ENCODE peak calls at places on chromosome 12, in six cellular contexts. U, V, I, C, S and X are unnamed samples.

GRCh38 chr12:56724660-56724988 is 475 bp downstream of the NACA start:
- DNase-seq in I (peak; percentile 12), S (no peak), C (peak; percentile 19), V (peak; percentile 20), U (no peak), X (no peak)

GRCh38 chr12:127280393-127281275 is 986.3 kb upstream of the TMEM132C start:
- DNase-seq in I (peak; percentile 64), C (peak; percentile 18), V (no peak), U (no peak), S (no peak), X (no peak)

GRCh38 chr12:62098131-62098530 is 162.1 kb upstream of the USP15 start:
- DNase-seq in S (no peak), V (no peak), I (no peak), U (no peak), C (no peak), X (no peak)

GRCh38 chr12:115640929-115641328 is 636.6 kb downstream of the MED13L start:
- DNase-seq in V (no peak), I (no peak), U (peak; percentile 24), C (no peak), S (no peak), X (no peak)

GRCh38 chr12:98998697-98999299 is 353.7 kb downstream of the APAF1 start:
- DNase-seq in V (no peak), C (no peak), I (peak; percentile 37), S (peak; percentile 57), U (peak; percentile 28), X (peak; percentile 23)

GRCh38 chr12:5014269-5014668 is 29.4 kb upstream of the KCNA5 start:
- DNase-seq in V (no peak), S (peak; percentile 12), I (no peak), C (no peak), U (no peak), X (peak; percentile 15)

GRCh38 chr12:107349008-107349747 is 255.8 kb upstream of the CRY1 start:
- DNase-seq in S (no peak), U (peak; percentile 35), V (no peak), C (no peak), I (no peak), X (peak; percentile 35)

GRCh38 chr12:29762637-29763300 is 21.0 kb downstream of the TMTC1 start:
- DNase-seq in U (no peak), I (no peak), S (no peak), V (peak; percentile 57), C (no peak), X (no peak)

GRCh38 chr12:121400332-121401139 is 618 bp downstream of the RNF34 start:
- DNase-seq in U (no peak), C (no peak), I (peak; percentile 27), V (peak; percentile 12), S (peak; percentile 69), X (peak; percentile 51)

GRCh38 chr12:56243731-56244181 is 13.9 kb downstream of the SLC39A5 start:
- DNase-seq in V (no peak), I (no peak), C (no peak), S (no peak), U (no peak), X (peak; percentile 27)

GRCh38 chr12:123983822-123984485 is 10.9 kb downstream of the ZNF664 start:
- DNase-seq in C (peak; percentile 36), U (peak; percentile 49), I (peak; percentile 48), V (peak; percentile 47), S (peak; percentile 79), X (peak; percentile 81)

GRCh38 chr12:99984271-99985128 is at the start of gene ANKS1B:
- DNase-seq in S (peak; percentile 66), C (peak; percentile 55), V (peak; percentile 19), U (no peak), I (peak; percentile 63), X (peak; percentile 66)

GRCh38 chr12:112843272-112843671 is 51.7 kb downstream of the RPH3A start:
- DNase-seq in I (no peak), V (no peak), S (no peak), C (no peak), U (no peak), X (peak; percentile 3)

GRCh38 chr12:69007858-69008314 is 74.9 kb upstream of the CPM start:
- DNase-seq in S (no peak), V (no peak), U (no peak), I (peak; percentile 47), C (no peak), X (peak; percentile 25)

GRCh38 chr12:111635524-111635923 is 36.4 kb upstream of the ATXN2 start:
- DNase-seq in I (no peak), U (no peak), S (peak; percentile 29), C (no peak), V (no peak), X (peak; percentile 63)

GRCh38 chr12:114681149-114681849 is 2.7 kb downstream of the TBX3 start:
- DNase-seq in U (no peak), I (no peak), V (peak; percentile 39), S (peak; percentile 25), C (no peak), X (peak; percentile 70)

GRCh38 chr12:3117144-3117581 is 40.0 kb downstream of the TSPAN9 start:
- DNase-seq in U (peak; percentile 76), S (no peak), C (no peak), I (no peak), V (peak; percentile 63), X (peak; percentile 95)

GRCh38 chr12:45638386-45638785 is 91.1 kb upstream of the ARID2 start:
- DNase-seq in U (no peak), C (no peak), V (no peak), S (no peak), I (no peak), X (no peak)

DNA sequence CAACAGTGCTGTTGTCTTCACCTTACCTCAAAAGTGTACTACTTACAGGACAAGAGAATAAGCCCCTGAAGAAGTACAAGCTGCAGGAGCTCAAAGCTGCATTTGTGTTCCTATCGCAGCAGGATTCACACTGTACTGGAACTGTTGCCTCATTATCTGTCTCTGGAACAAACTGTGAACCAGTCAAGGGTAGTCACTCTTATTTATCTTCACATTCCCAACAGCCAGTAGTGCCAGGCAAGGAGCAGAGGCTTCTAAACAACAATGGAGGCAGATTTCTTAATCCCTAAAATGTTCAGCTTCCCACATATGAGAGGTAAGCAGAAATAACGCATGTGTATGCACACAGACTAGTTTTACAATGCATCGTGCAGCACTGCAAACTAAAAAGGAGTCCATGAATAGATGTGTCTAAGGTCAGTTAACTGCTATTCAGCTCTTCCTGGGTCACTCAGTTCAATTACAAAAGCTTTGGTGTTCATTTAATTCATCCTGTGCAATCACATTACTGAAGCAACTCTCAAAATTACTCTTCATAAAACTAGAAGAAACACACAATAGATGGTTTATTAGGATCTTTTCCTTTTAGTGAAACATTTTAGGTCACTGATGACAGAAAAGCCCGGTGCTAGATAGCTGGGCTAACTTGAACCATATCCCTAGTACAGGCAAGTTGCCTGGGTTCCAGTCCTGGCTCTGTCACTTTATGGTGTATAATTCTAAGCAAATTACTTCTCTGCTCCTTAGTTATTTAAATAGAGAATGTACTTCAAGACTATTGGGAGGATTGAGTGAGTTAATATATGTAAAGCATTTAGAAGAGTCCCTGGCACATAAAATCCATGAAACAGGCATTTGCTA is 2.7 kb downstream of the APPL2 start:
- DNase-seq in I (no peak), C (no peak), U (no peak), V (no peak), S (no peak), X (no peak)
- H3K4me3 ChIP-seq in I (peak overlapping the region; percentile 34), C (peak overlapping the region; percentile 1), U (peak overlapping the region; percentile 19), V (no peak overlapping the region), S (no peak overlapping the region), X (no peak overlapping the region)

GRCh38 chr12:1496162-1496925 is 98.0 kb downstream of the FBXL14 start:
- DNase-seq in C (no peak), U (no peak), I (no peak), S (no peak), V (no peak), X (peak; percentile 34)
- H3K4me3 ChIP-seq in C (peak overlapping the region; percentile 19), U (peak overlapping the region; percentile 17), I (no peak overlapping the region), S (no peak overlapping the region), V (no peak overlapping the region), X (peak overlapping the region; percentile 8)

GRCh38 chr12:94405378-94406116 is 54.1 kb downstream of the CEP83 start:
- DNase-seq in C (no peak), U (no peak), S (no peak), I (no peak), V (no peak), X (peak; percentile 17)
- H3K4me3 ChIP-seq in C (peak overlapping the region; percentile 30), U (peak overlapping the region; percentile 18), S (no peak overlapping the region), I (no peak overlapping the region), V (peak overlapping the region; percentile 22), X (no peak overlapping the region)

DNA sequence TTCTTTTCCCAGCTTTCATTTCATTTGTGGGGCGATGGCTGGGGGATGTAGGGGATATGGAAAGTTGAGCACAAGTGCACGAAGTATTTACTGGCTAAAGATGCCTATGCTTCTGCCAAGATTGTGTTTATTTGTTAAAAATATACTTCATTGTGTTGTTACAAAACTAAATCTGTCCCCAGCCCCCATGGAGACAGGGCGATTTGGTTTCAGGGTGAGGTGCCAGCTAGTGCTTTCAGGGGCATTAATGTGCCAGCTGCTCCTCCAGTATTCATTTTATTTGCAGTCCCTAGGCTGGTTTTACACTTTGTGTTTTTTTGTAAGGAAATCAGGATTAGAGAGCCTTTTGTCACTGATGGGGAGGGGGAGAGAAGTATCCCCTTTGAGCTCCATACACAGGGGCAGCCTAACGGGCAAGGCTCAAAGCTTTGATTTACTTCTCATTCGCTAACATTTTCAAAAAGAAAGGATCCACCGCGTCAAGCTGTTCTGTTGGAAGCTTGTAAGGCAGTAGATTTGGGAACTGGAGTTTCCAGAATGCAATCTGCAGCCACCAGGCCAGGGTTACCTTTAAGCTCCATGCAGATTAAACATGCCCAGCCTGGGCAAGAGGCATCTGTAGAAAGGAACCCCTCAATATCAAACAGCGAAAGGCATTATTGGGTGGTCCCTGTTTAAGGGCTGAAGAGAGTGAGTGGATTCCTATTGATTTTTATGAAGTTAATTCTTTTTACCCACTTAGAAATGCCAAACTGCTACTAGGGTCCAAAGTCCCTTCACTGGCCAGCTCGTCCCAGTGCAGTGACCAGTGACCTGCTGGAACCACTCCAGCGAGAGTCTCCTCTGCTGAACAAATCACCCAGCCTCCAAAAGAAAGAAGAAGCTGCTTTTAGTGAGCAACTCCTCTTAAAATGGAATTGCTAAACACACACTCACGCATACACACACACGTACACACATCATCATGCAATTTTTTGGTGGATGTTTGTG is 198.5 kb upstream of the PLEKHG7 start:
- DNase-seq in U (no peak), V (no peak), I (no peak), S (no peak), C (no peak), X (no peak)
- H3K4me3 ChIP-seq in U (no peak overlapping the region), V (no peak overlapping the region), I (no peak overlapping the region), S (no peak overlapping the region), C (no peak overlapping the region), X (no peak overlapping the region)

DNA sequence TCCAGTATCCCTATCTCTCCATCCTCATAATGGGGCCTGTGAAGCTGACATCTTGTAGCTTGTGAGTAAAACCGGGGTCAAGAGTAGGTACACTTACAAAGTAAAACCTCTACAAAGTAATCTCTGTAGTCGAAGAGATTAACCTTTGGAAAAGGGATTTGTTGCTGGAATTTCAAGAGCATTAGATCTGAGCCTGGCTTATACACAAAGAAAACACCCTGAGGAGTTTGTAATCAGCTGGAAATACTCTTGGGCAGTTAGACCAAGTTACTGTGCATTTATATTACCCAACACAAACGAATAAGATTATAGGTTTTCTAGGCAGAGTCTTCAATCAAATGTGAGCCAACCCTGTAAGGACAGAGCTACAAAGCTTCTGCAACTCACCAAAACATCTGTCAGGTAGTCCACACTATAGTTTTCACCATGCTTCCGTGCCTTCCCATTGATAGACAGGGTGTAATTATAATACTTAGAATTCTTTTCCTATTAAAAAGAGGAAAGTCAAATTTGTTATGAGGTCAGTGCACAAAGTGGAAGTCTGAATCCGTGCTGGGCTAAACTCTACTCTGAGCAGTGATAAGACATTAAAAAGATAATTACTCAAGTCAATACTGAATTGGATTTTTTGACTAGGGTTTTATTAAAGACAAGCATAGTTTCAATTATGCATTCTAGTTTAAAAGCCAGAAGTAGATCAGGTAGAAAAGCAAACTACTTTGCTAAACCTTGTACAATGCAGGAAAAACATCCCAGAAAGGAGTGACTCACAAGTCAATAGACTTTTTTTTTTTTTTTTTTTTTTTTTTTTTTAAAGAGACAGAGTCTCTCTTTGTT is 14.6 kb downstream of the GNS start:
- DNase-seq in V (no peak), U (no peak), S (no peak), C (no peak), I (no peak), X (peak; percentile 40)
- H3K4me3 ChIP-seq in V (no peak overlapping the region), U (no peak overlapping the region), S (no peak overlapping the region), C (no peak overlapping the region), I (no peak overlapping the region), X (no peak overlapping the region)